ENCODE peak calls at places on chromosomes 6 and 20, in seven cellular contexts. I, U, L, W, A, D and O are unnamed samples.

GRCh38 chr6:6005467-6006427 is 978 bp downstream of the NRN1 start:
- DNase-seq in I (no peak), U (peak; percentile 59), L (peak; percentile 25), W (no peak), A (peak; percentile 45), D (no peak), O (peak; percentile 52)

GRCh38 chr6:2971420-2972218 is at the start of gene SERPINB6:
- DNase-seq in I (peak; percentile 36), U (peak; percentile 81), L (no peak), W (no peak), A (peak; percentile 73), D (peak; percentile 89), O (peak; percentile 81)

GRCh38 chr20:11792229-11792953 is 125.3 kb upstream of the BTBD3 start:
- DNase-seq in I (peak; percentile 36), U (no peak), L (no peak), W (no peak), A (no peak), D (no peak), O (no peak)

GRCh38 chr6:47832386-47833080 is 50.7 kb downstream of the OPN5 start:
- DNase-seq in I (no peak), U (no peak), L (no peak), W (no peak), A (no peak), D (no peak), O (no peak)

GRCh38 chr6:14852375-14852774 is 393.5 kb upstream of the JARID2 start:
- DNase-seq in I (no peak), U (no peak), L (no peak), W (no peak), A (no peak), D (no peak), O (no peak)

GRCh38 chr20:48763183-48764030 is 64.4 kb downstream of the PREX1 start:
- DNase-seq in I (no peak), U (no peak), L (no peak), W (no peak), A (peak; percentile 49), D (no peak), O (no peak)

GRCh38 chr6:68901044-68901443 is 266.0 kb downstream of the ADGRB3 start:
- DNase-seq in I (no peak), U (no peak), L (no peak), W (no peak), A (no peak), D (no peak), O (no peak)

GRCh38 chr6:43269273-43270007 is 26.2 kb downstream of the TTBK1 start:
- DNase-seq in I (no peak), U (peak; percentile 42), L (peak; percentile 63), W (peak; percentile 38), A (peak; percentile 48), D (peak; percentile 85), O (peak; percentile 68)

GRCh38 chr6:57159127-57159526 is 13.0 kb upstream of the BAG2 start:
- DNase-seq in I (peak; percentile 74), U (no peak), L (no peak), W (no peak), A (no peak), D (no peak), O (no peak)

GRCh38 chr20:22905667-22906066 is 129.4 kb upstream of the SSTR4 start:
- DNase-seq in I (no peak), U (peak; percentile 84), L (no peak), W (no peak), A (no peak), D (no peak), O (no peak)

GRCh38 chr6:167849846-167850459 is 23.2 kb downstream of the AFDN start:
- DNase-seq in I (peak; percentile 95), U (no peak), L (no peak), W (no peak), A (peak; percentile 55), D (no peak), O (peak; percentile 67)

GRCh38 chr6:72080260-72080941 is 194.1 kb downstream of the RIMS1 start:
- DNase-seq in I (no peak), U (no peak), L (no peak), W (no peak), A (no peak), D (no peak), O (no peak)

GRCh38 chr6:100883347-100883746 is 2.2 kb upstream of the ASCC3 start:
- DNase-seq in I (no peak), U (no peak), L (no peak), W (no peak), A (peak; percentile 16), D (no peak), O (no peak)

GRCh38 chr6:131629656-131630055 is 1.6 kb upstream of the MED23 start:
- DNase-seq in I (peak; percentile 20), U (peak; percentile 13), L (no peak), W (no peak), A (no peak), D (no peak), O (no peak)

GRCh38 chr6:9161731-9162130 is 726.4 kb upstream of the SLC35B3 start:
- DNase-seq in I (peak; percentile 11), U (no peak), L (no peak), W (no peak), A (no peak), D (no peak), O (no peak)
- H3K9me3 ChIP-seq in I (no peaks in the 10 kb centered on the region), U (no peaks in the 10 kb centered on the region), L (peaks cover 3% of the 10 kb centered on the region), W (no peaks in the 10 kb centered on the region), A (no peaks in the 10 kb centered on the region), D (no peaks in the 10 kb centered on the region), O (peaks cover 8% of the 10 kb centered on the region)

DNA sequence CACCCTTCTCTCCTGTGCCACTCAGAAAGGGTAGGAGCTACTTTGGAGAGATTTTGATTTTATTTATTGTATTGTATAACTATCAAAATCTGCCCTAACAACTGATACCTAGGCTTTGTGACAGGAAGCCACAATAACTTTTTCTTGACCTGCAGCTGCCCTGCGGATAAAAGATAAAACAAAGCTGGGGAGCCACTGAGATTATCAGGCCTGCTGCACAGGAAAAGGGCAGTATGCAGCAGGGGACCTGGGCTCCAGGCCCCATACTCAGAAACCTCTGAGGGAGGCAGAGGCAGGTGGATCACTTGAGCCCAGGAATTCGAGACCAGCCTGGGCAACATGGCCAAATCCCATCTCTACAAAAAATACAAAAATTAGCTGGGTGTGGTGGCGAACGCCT is 980 bp upstream of the SNX21 start:
- DNase-seq in I (no peak), U (no peak), L (no peak), W (no peak), A (no peak), D (no peak), O (no peak)
- H3K9ac ChIP-seq in I (no peak overlapping the region), U (peak overlapping the region; percentile 95), L (no peak overlapping the region), W (no peak overlapping the region), A (no peak overlapping the region), D (no peak overlapping the region), O (no peak overlapping the region)

DNA sequence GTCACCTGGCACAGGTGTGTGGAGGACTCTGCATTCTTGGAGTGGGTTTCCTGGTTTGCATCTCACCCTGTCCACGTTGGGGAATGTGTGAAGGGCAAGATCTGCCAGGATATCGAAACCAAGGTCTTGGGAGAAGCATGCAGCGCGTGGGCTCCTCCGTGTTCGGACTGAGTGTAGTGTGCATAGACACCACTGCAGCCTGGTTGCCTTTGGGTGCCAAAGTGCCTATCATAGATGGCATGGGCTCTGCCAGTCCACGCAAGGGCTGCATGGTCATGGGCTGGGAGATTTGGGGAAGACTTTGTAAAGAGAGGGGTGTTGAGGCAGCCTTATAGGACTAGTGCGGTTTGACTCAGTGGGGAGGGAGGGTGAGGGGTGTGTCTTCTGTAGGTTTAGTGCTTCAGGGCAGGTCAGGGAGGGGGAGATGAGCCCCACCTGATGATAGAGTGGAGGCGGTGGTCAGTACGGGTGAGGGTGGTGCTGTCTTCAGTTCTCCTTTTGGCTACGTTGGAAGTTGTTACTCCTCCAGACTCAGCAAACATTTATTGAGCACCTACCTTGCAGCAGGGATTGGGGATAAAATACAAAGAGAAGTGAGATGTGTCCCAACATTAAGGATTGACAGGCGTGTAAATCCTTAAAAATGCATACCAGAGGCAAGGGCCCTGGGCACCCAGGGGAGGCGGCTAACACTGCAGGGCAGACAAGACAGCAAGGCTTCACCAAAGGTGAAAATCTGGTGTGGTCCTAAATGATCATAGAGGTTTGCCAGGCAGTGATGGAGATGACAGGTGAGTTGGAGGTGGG is 28.3 kb downstream of the DUSP22 start:
- DNase-seq in I (no peak), U (no peak), L (no peak), W (no peak), A (no peak), D (no peak), O (no peak)
- H3K9me3 ChIP-seq in I (peaks cover 7% of the 10 kb centered on the region), U (no peaks in the 10 kb centered on the region), L (no peaks in the 10 kb centered on the region), W (peaks cover 80% of the 10 kb centered on the region), A (no peaks in the 10 kb centered on the region), D (no peaks in the 10 kb centered on the region), O (no peaks in the 10 kb centered on the region)

GRCh38 chr20:50040432-50041237 is 57.9 kb downstream of the SNAI1 start:
- DNase-seq in I (no peak), U (no peak), L (no peak), W (no peak), A (peak; percentile 25), D (no peak), O (peak; percentile 52)
- H3K9ac ChIP-seq in I (no peak overlapping the region), U (no peak overlapping the region), L (peak overlapping the region; percentile 14), W (no peak overlapping the region), A (no peak overlapping the region), D (no peak overlapping the region), O (no peak overlapping the region)

GRCh38 chr6:152087096-152087495 is 279.6 kb downstream of the ESR1 start:
- DNase-seq in I (peak; percentile 37), U (no peak), L (no peak), W (no peak), A (no peak), D (no peak), O (no peak)

GRCh38 chr6:152089992-152090391 is 282.5 kb downstream of the ESR1 start:
- DNase-seq in I (peak; percentile 70), U (peak; percentile 87), L (no peak), W (no peak), A (no peak), D (no peak), O (no peak)

GRCh38 chr6:152085533-152085932 is 278.1 kb downstream of the ESR1 start:
- DNase-seq in I (peak; percentile 85), U (peak; percentile 45), L (no peak), W (no peak), A (no peak), D (no peak), O (no peak)

GRCh38 chr6:152087701-152088100 is 280.2 kb downstream of the ESR1 start:
- DNase-seq in I (no peak), U (no peak), L (no peak), W (no peak), A (no peak), D (no peak), O (no peak)

GRCh38 chr6:152086223-152086873 is 278.9 kb downstream of the ESR1 start:
- DNase-seq in I (no peak), U (peak; percentile 40), L (no peak), W (no peak), A (no peak), D (no peak), O (no peak)
- H3K9me3 ChIP-seq in I (no peaks in the 10 kb centered on the region), U (no peaks in the 10 kb centered on the region), L (no peaks in the 10 kb centered on the region), W (no peaks in the 10 kb centered on the region), A (no peaks in the 10 kb centered on the region), D (no peaks in the 10 kb centered on the region), O (no peaks in the 10 kb centered on the region)

DNA sequence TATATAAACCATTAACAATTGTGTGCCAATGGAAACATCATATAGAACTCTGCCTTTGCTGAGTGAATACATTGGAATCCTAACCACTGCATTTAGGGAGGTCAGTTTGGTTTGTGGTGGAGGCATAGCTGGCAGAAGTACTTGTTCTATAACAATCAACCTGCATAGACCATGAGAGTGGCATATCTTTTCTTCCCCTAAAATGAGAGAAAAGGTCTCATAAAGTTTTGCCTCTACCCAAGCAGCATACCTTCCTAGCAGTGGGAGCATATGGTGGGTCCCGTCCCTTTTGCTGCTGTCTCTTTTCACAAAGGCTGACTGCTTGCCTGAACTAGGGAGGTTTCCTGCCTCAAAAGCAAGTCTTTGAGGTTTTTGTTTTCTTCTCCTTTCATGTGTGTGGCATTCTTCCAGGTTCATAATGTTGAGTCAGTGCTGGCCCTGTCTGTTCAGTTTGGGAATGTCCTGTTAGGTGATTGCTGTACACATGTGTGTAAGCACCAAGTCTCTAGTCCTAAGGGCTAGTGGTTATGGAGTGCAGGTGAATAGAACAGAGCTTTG is 61.2 kb upstream of the SUPT3H start:
- DNase-seq in I (peak; percentile 94), U (peak; percentile 87), L (no peak), W (no peak), A (no peak), D (no peak), O (no peak)
- H3K9ac ChIP-seq in I (no peak overlapping the region), U (peak overlapping the region; percentile 69), L (no peak overlapping the region), W (no peak overlapping the region), A (no peak overlapping the region), D (no peak overlapping the region), O (no peak overlapping the region)